ENCODE peak calls at places on chromosomes 13 and 19, in four cellular contexts. One of them, this sample, is unnamed.

GRCh38 chr19:47210689-47211316 is 20.2 kb downstream of the BBC3 start:
- DNase-seq in K562: peak; percentile 90
- DNase-seq in GM12878: no peak
- DNase-seq in IMR-90: peak; percentile 80
- DNase-seq in this sample: peak; percentile 88

GRCh38 chr13:20125129-20125782 is 35.6 kb downstream of the GJA3 start:
- DNase-seq in K562: no peak
- DNase-seq in IMR-90: peak; percentile 69
- DNase-seq in GM12878: no peak
- DNase-seq in this sample: no peak

GRCh38 chr13:47114030-47114429 is 217.2 kb upstream of the HTR2A start:
- DNase-seq in K562: no peak
- DNase-seq in IMR-90: peak; percentile 89
- DNase-seq in GM12878: no peak
- DNase-seq in this sample: no peak

GRCh38 chr13:21478881-21479808 is 20.0 kb upstream of the ZDHHC20 start:
- DNase-seq in GM12878: no peak
- DNase-seq in K562: peak; percentile 77
- DNase-seq in IMR-90: peak; percentile 81
- DNase-seq in this sample: no peak

GRCh38 chr13:51305558-51305957 is 33.9 kb upstream of the SERPINE3 start:
- DNase-seq in K562: no peak
- DNase-seq in GM12878: no peak
- DNase-seq in IMR-90: no peak
- DNase-seq in this sample: no peak

GRCh38 chr19:19361075-19361594 is 40.5 kb downstream of the MAU2 start:
- DNase-seq in K562: peak; percentile 90
- DNase-seq in IMR-90: peak; percentile 80
- DNase-seq in GM12878: peak; percentile 73
- DNase-seq in this sample: peak; percentile 90

GRCh38 chr19:10861118-10861651 is 10.2 kb upstream of the CARM1 start:
- DNase-seq in GM12878: no peak
- DNase-seq in K562: peak; percentile 66
- DNase-seq in IMR-90: no peak
- DNase-seq in this sample: peak; percentile 84

GRCh38 chr13:34416833-34417425 is 525.1 kb upstream of the NBEA start:
- DNase-seq in K562: no peak
- DNase-seq in IMR-90: peak; percentile 39
- DNase-seq in GM12878: no peak
- DNase-seq in this sample: no peak

GRCh38 chr13:52070929-52071523 is 46.5 kb downstream of the UTP14C start:
- DNase-seq in IMR-90: peak; percentile 32
- DNase-seq in K562: peak; percentile 76
- DNase-seq in GM12878: no peak
- DNase-seq in this sample: no peak

GRCh38 chr19:41868989-41869300 is 8.1 kb upstream of the CD79A start:
- DNase-seq in GM12878: no peak
- DNase-seq in K562: no peak
- DNase-seq in IMR-90: no peak
- DNase-seq in this sample: no peak

GRCh38 chr13:65416784-65417183 is 1813.4 kb downstream of the PCDH9 start:
- DNase-seq in IMR-90: no peak
- DNase-seq in GM12878: no peak
- DNase-seq in K562: no peak
- DNase-seq in this sample: no peak

GRCh38 chr13:60425332-60425731 is 28.3 kb downstream of the TDRD3 start:
- DNase-seq in IMR-90: no peak
- DNase-seq in K562: no peak
- DNase-seq in GM12878: no peak
- DNase-seq in this sample: no peak

GRCh38 chr13:76723551-76724232 is 162.5 kb downstream of the KCTD12 start:
- DNase-seq in IMR-90: peak; percentile 89
- DNase-seq in K562: no peak
- DNase-seq in GM12878: no peak
- DNase-seq in this sample: peak; percentile 17

GRCh38 chr19:31314849-31315620 is 34.2 kb downstream of the TSHZ3 start:
- DNase-seq in K562: no peak
- DNase-seq in IMR-90: no peak
- DNase-seq in GM12878: no peak
- DNase-seq in this sample: no peak

GRCh38 chr19:12984143-12984627 is 11.1 kb upstream of the NFIX start:
- DNase-seq in IMR-90: no peak
- DNase-seq in K562: no peak
- DNase-seq in GM12878: no peak
- DNase-seq in this sample: no peak

GRCh38 chr13:108496364-108497215 is 132.8 kb upstream of the MYO16 start:
- DNase-seq in GM12878: no peak
- DNase-seq in IMR-90: no peak
- DNase-seq in K562: peak; percentile 11
- DNase-seq in this sample: no peak

GRCh38 chr13:76965759-76966421 is 17.6 kb downstream of the ACOD1 start:
- DNase-seq in GM12878: no peak
- DNase-seq in K562: no peak
- DNase-seq in IMR-90: peak; percentile 61
- DNase-seq in this sample: no peak

GRCh38 chr19:20359933-20360720 is 193.1 kb downstream of the ZNF486 start:
- DNase-seq in IMR-90: no peak
- DNase-seq in K562: peak; percentile 1
- DNase-seq in GM12878: no peak
- DNase-seq in this sample: no peak

GRCh38 chr19:12880551-12881171 is 588 bp downstream of the DNASE2 start:
- DNase-seq in IMR-90: peak; percentile 6
- DNase-seq in GM12878: no peak
- DNase-seq in K562: no peak
- DNase-seq in this sample: no peak

GRCh38 chr13:102658678-102659077 is 36.2 kb downstream of the METTL21C start:
- DNase-seq in GM12878: no peak
- DNase-seq in K562: no peak
- DNase-seq in IMR-90: no peak
- DNase-seq in this sample: no peak

GRCh38 chr13:111337741-111338140 is 17.3 kb downstream of the TEX29 start:
- DNase-seq in K562: no peak
- DNase-seq in IMR-90: peak; percentile 19
- DNase-seq in GM12878: no peak
- DNase-seq in this sample: no peak

DNA sequence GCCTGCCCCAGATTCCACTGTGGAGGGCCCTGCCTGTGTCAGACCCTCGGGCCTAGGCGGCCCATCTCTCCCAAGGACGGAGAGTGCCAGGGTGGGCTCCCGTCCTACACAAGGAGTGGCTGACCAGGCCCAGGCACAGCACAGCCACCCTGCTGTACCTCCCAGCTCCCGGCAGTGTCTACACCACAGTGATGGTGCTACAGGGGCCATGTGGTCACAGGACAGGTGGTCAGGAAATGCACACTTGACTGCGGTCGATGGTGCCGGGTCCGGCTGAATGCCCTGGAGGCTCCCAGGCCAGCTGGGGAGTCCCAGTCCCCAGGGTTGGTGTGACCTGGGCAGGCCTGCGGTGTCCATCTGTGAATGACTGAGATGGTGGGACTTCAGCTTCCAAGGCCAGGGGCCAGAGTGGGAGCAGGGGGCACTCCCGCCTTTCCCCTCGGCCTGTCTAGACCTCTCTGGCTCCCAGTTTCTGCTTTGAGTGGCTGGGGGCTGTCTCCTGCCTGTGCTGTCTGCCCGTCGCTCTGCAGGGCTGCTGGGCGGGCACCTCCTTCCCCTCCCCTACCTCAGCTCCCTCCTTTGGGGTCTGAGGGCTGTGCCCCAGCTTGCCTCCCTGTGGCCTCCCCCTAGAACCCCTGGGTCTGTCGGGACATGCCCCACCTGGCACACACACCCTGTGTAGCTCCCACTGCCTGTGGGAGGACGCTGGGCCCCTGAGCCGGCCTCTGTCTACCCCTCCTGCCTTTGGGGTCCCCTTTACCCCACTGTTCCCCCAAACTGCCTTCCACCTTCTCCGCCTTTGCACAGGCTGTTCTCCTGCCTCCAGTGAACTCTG is 12.5 kb downstream of the DDA1 start:
- DNase-seq in IMR-90: no peak
- DNase-seq in GM12878: no peak
- DNase-seq in K562: no peak
- DNase-seq in this sample: no peak
- TF ChIP-seq POLR2A in IMR-90: no peak
- TF ChIP-seq POLR2A in GM12878: peak; percentile 69
- TF ChIP-seq POLR2A in K562: no peak
- TF ChIP-seq POLR2A in this sample: no peak

GRCh38 chr13:98478134-98479129 is 98.5 kb downstream of the STK24 start:
- DNase-seq in K562: peak; percentile 69
- DNase-seq in GM12878: peak; percentile 62
- DNase-seq in IMR-90: peak; percentile 36
- DNase-seq in this sample: no peak

GRCh38 chr13:98475521-98475920 is 101.4 kb downstream of the STK24 start:
- DNase-seq in GM12878: no peak
- DNase-seq in K562: peak; percentile 26
- DNase-seq in IMR-90: no peak
- DNase-seq in this sample: peak; percentile 78

GRCh38 chr13:98474761-98475160 is 102.1 kb downstream of the STK24 start:
- DNase-seq in K562: no peak
- DNase-seq in GM12878: no peak
- DNase-seq in IMR-90: no peak
- DNase-seq in this sample: no peak

GRCh38 chr13:98476106-98476505 is 100.8 kb downstream of the STK24 start:
- DNase-seq in GM12878: no peak
- DNase-seq in K562: no peak
- DNase-seq in IMR-90: no peak
- DNase-seq in this sample: no peak

GRCh38 chr13:98476538-98476966 is 100.4 kb downstream of the STK24 start:
- DNase-seq in IMR-90: peak; percentile 92
- DNase-seq in GM12878: peak; percentile 90
- DNase-seq in K562: peak; percentile 79
- DNase-seq in this sample: no peak
- TF ChIP-seq CHD1 in IMR-90: no peak
- TF ChIP-seq CHD1 in GM12878: no peak
- TF ChIP-seq CHD1 in K562: no peak
- TF ChIP-seq CHD1 in this sample: no peak

GRCh38 chr19:4764290-4764660 is 27.3 kb upstream of the FEM1A start:
- DNase-seq in K562: no peak
- DNase-seq in IMR-90: no peak
- DNase-seq in GM12878: no peak
- DNase-seq in this sample: no peak

GRCh38 chr19:4774136-4774535 is 17.4 kb upstream of the FEM1A start:
- DNase-seq in IMR-90: no peak
- DNase-seq in K562: no peak
- DNase-seq in GM12878: no peak
- DNase-seq in this sample: no peak

GRCh38 chr19:4773047-4773640 is 18.4 kb upstream of the FEM1A start:
- DNase-seq in IMR-90: no peak
- DNase-seq in K562: no peak
- DNase-seq in GM12878: peak; percentile 25
- DNase-seq in this sample: no peak

DNA sequence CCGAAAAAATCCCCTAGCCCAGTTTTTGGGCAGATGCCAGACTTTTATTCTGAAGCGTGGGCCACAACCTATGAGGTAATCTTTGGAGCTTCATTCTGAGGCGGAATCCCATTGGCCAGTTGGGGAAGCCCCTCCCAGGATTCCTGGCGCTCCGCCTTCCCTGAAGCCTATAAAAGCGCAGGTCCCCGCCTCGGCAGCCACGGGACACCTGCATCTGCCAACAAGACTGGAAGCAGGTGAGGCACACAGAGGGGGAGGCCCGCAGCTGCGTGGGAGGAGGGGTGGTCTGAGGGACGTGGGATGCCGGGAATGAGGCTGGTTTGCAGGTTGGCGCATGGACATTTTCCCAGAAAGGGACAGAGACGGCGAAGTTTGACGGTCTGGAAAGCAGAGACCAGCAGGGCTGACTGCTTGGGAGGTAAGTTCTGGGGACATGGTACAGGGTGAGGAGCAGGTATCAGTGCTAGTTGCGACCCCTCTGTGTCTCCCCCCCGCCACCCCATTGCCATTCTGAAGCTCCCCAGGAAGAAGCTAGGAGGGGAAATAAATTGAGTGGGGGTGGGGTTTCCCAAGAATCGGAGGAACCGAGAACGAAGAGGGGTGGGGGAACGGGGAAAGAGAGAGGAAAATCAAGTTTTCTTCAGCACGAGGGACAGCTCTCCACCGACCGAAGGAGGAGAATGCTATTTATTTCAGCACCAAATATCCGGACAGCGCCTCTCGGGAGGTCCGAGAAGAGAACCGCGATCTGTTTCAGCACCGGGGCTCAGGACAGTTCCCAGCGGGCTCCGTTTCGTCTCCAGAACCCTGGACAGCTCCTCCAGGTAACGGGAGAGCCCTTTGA is 22.4 kb upstream of the FEM1A start:
- DNase-seq in IMR-90: peak; percentile 82
- DNase-seq in GM12878: no peak
- DNase-seq in K562: peak; percentile 88
- DNase-seq in this sample: peak; percentile 57
- TF ChIP-seq POLR2A in IMR-90: no peak
- TF ChIP-seq POLR2A in GM12878: no peak
- TF ChIP-seq POLR2A in K562: no peak
- TF ChIP-seq POLR2A in this sample: peak; percentile 62

DNA sequence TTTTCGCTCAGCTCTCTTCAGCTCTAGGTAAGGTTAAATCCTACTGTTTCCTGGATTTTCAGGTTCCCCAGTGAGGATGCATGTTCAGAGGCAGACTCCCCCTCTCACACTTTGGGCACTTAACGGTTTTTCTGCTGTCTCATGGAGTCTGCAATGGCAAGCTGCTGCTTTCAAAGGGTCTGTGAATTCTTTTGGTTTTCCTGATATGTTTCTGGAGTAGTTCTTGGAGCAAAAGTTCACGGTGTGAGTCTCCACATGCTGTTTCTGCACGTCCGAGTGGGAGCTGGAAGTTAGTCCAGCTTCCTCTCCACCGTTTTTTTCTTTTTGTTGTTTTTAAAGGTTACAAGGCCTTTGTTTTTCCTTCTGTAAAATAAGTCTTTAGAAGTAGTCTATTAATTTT is 35.5 kb downstream of the DNAJC15 start:
- DNase-seq in IMR-90: no peak
- DNase-seq in K562: no peak
- DNase-seq in GM12878: no peak
- DNase-seq in this sample: no peak
- TF ChIP-seq CHD1 in IMR-90: no peak
- TF ChIP-seq CHD1 in K562: no peak
- TF ChIP-seq CHD1 in GM12878: no peak
- TF ChIP-seq CHD1 in this sample: no peak